ENCODE peak calls at places on chromosomes 1 and 21, in four cellular contexts. F is heart right ventricle; V is stimulated activated CD4-positive, alpha-beta T cell treated with anti-CD3 and anti-CD28 coated beads, Interleukin-12 subunit alpha, Interleukin-12 subunit beta, amount 100 ng/mL, for 4 hours; P is NCI-H1417. E is an unnamed sample.

GRCh38 chr1:153933420-153933819 is 10.6 kb upstream of the GATAD2B start:
- DNase-seq in V (no peak), P (no peak), F (no peak), E (no peak)

GRCh38 chr1:30445449-30445848 is 277.9 kb downstream of the MATN1 start:
- DNase-seq in V (no peak), F (no peak), P (no peak), E (no peak)

GRCh38 chr1:222441006-222441620 is 106.8 kb downstream of the HHIPL2 start:
- DNase-seq in V (no peak), F (no peak), P (no peak), E (no peak)

GRCh38 chr1:22854688-22855565 is 117.7 kb downstream of the LACTBL1 start:
- DNase-seq in F (no peak), P (no peak), V (no peak), E (no peak)

GRCh38 chr1:200775850-200776249 is 37.2 kb downstream of the CAMSAP2 start:
- DNase-seq in F (no peak), P (no peak), V (no peak), E (no peak)

GRCh38 chr21:33199516-33200217 is 30.1 kb upstream of the IFNAR2 start:
- DNase-seq in F (no peak), V (peak), P (peak), E (peak)

GRCh38 chr1:54680387-54680786 is 35.3 kb upstream of the TTC4 start:
- DNase-seq in V (no peak), P (no peak), F (no peak), E (no peak)

GRCh38 chr1:47514229-47514628 is 76.4 kb downstream of the FOXD2 start:
- DNase-seq in F (no peak), V (no peak), P (no peak), E (no peak)

GRCh38 chr1:94713472-94714141 is 106.5 kb upstream of the SLC44A3 start:
- DNase-seq in P (no peak), F (peak), V (no peak), E (peak)

GRCh38 chr1:27879374-27880082 is 7.2 kb downstream of the THEMIS2 start:
- DNase-seq in F (no peak), P (no peak), V (no peak), E (no peak)

GRCh38 chr21:37799193-37800121 is 116.8 kb downstream of the KCNJ6 start:
- DNase-seq in V (no peak), F (no peak), P (no peak), E (no peak)

GRCh38 chr1:186974774-186975181 is 146.0 kb downstream of the PLA2G4A start:
- DNase-seq in V (no peak), P (no peak), F (no peak), E (no peak)

GRCh38 chr1:207672525-207673130 is 27.7 kb downstream of the CR1L start:
- DNase-seq in P (peak), V (no peak), F (no peak), E (peak)

GRCh38 chr1:93908394-93909145 is 660 bp downstream of the GCLM start:
- DNase-seq in P (peak), F (peak), V (peak), E (no peak)

GRCh38 chr1:33348194-33348593 is 27.3 kb upstream of the A3GALT2 start:
- DNase-seq in F (no peak), P (no peak), V (no peak), E (no peak)

GRCh38 chr1:11857164-11857853 is 1.4 kb downstream of the NPPB start:
- DNase-seq in P (peak), V (no peak), F (no peak), E (no peak)

GRCh38 chr1:52365746-52366516 is at the start of gene CC2D1B:
- DNase-seq in P (peak), V (peak), F (peak), E (peak)

GRCh38 chr1:216478238-216478637 is 55.0 kb upstream of the USH2A start:
- DNase-seq in F (no peak), P (no peak), V (no peak), E (no peak)

GRCh38 chr1:111516008-111516535 is 12.6 kb upstream of the ADORA3 start:
- DNase-seq in P (no peak), V (no peak), F (peak), E (peak)

GRCh38 chr1:114153621-114154145 is at the start of gene SYT6:
- DNase-seq in V (no peak), P (no peak), F (no peak), E (no peak)

GRCh38 chr1:53120659-53121058 is 21.8 kb downstream of the SLC1A7 start:
- DNase-seq in F (no peak), P (no peak), V (no peak), E (no peak)

GRCh38 chr1:150235436-150235851 is 468 bp downstream of the ANP32E start:
- DNase-seq in P (peak), V (no peak), F (no peak), E (no peak)

GRCh38 chr1:58727363-58727762 is 27.5 kb upstream of the MYSM1 start:
- DNase-seq in F (no peak), V (no peak), P (no peak), E (no peak)

E was measured in DMS153.